ENCODE peak calls at places on chromosome 3, in ten cellular contexts. I, P, V, L, M, Y, C, K, H and Q are unnamed samples.

GRCh38 chr3:71684752-71685151 is 40.5 kb downstream of the EIF4E3 start:
- DNase-seq in M (no peak), Y (peak; percentile 86), H (no peak), V (no peak), P (no peak), I (no peak), L (peak; percentile 84), C (no peak), K (no peak), Q (no peak)

GRCh38 chr3:123971416-123971815 is 10.4 kb upstream of the CCDC14 start:
- DNase-seq in P (no peak), H (no peak), K (no peak), Y (no peak), M (no peak), I (no peak), V (no peak), L (no peak), C (no peak), Q (no peak)

GRCh38 chr3:127647171-127647884 is 18.3 kb downstream of the PODXL2 start:
- DNase-seq in C (no peak), L (no peak), V (no peak), K (no peak), H (no peak), I (peak; percentile 47), Y (no peak), P (peak; percentile 25), M (no peak), Q (no peak)

GRCh38 chr3:38640661-38641441 is 8.6 kb downstream of the SCN5A start:
- DNase-seq in K (no peak), P (peak; percentile 94), M (no peak), Y (no peak), L (no peak), V (no peak), H (no peak), I (no peak), C (no peak), Q (no peak)

GRCh38 chr3:44939581-44940036 is 36.4 kb downstream of the ZDHHC3 start:
- DNase-seq in P (no peak), V (no peak), K (no peak), I (no peak), H (no peak), Y (peak; percentile 43), L (no peak), C (no peak), M (no peak), Q (no peak)

GRCh38 chr3:187265461-187265955 is 26.0 kb downstream of the MASP1 start:
- DNase-seq in L (peak; percentile 38), V (no peak), I (peak; percentile 14), H (no peak), M (no peak), C (no peak), P (no peak), Y (no peak), K (no peak), Q (no peak)

GRCh38 chr3:124266517-124266916 is 274.6 kb upstream of the ROPN1 start:
- DNase-seq in I (no peak), V (peak; percentile 77), C (no peak), P (peak; percentile 53), H (no peak), M (no peak), Y (no peak), K (no peak), L (no peak), Q (no peak)

GRCh38 chr3:145557405-145557804 is 603.6 kb downstream of the PLOD2 start:
- DNase-seq in I (no peak), V (peak; percentile 58), C (no peak), P (no peak), M (no peak), Y (no peak), H (no peak), L (no peak), K (no peak), Q (no peak)

GRCh38 chr3:135106445-135106844 is 311.4 kb downstream of the EPHB1 start:
- DNase-seq in K (no peak), L (peak; percentile 13), Y (peak; percentile 5), V (peak; percentile 4), P (peak; percentile 84), M (no peak), I (no peak), C (peak; percentile 54), H (no peak), Q (no peak)

GRCh38 chr3:132417695-132418520 is 606 bp downstream of the DNAJC13 start:
- DNase-seq in K (peak; percentile 22), Y (peak; percentile 58), C (peak; percentile 77), I (peak; percentile 75), L (peak; percentile 81), M (peak; percentile 24), H (peak; percentile 77), P (peak; percentile 68), V (peak; percentile 87), Q (no peak)

GRCh38 chr3:156633335-156633734 is 41.1 kb upstream of the TIPARP start:
- DNase-seq in L (peak; percentile 65), V (no peak), P (no peak), K (no peak), C (no peak), Y (peak; percentile 77), H (no peak), I (peak; percentile 83), M (no peak), Q (no peak)

GRCh38 chr3:144229237-144229830 is 257.7 kb downstream of the DIPK2A start:
- DNase-seq in K (no peak), P (no peak), M (no peak), L (peak; percentile 2), Y (no peak), C (no peak), I (no peak), V (no peak), H (no peak), Q (no peak)

GRCh38 chr3:58387650-58388546 is 45.7 kb downstream of the PDHB start:
- DNase-seq in K (no peak), C (no peak), I (no peak), L (no peak), V (no peak), Y (no peak), M (no peak), H (no peak), P (no peak), Q (no peak)